ENCODE peak calls at places on chromosomes 5 and 9, in ten cellular contexts. J is HepG2; R is fibroblast of lung; G is lung; F is sigmoid colon; O is mucosa of descending colon; B is epithelial cell of esophagus; K is CD8-positive, alpha-beta T cell; E is type B pancreatic cell; D is foreskin fibroblast. L is an unnamed sample.

GRCh38 chr9:92969516-92970466 is 22.5 kb downstream of the FGD3 start:
- DNase-seq in J (no peak), R (no peak), G (no peak), F (no peak), O (no peak), B (no peak), K (no peak), E (peak; percentile 54), D (no peak), L (no peak)

GRCh38 chr5:54514269-54514668 is 3.3 kb upstream of the SNX18 start:
- DNase-seq in J (peak; percentile 11), R (no peak), G (no peak), F (no peak), O (no peak), B (no peak), K (no peak), E (no peak), D (no peak), L (peak; percentile 34)

GRCh38 chr9:37706290-37706689 is 47.3 kb upstream of the TRMT10B start:
- DNase-seq in J (no peak), R (peak; percentile 2), G (no peak), F (no peak), O (no peak), B (peak; percentile 34), K (no peak), E (no peak), D (no peak), L (no peak)

GRCh38 chr5:59698207-59698606 is 195.3 kb downstream of the PDE4D start:
- DNase-seq in J (no peak), R (peak; percentile 64), G (no peak), F (no peak), O (no peak), B (no peak), K (no peak), E (no peak), D (no peak), L (no peak)

GRCh38 chr9:18126776-18127175 is 347.2 kb upstream of the ADAMTSL1 start:
- DNase-seq in J (no peak), R (no peak), G (no peak), F (no peak), O (no peak), B (no peak), K (no peak), E (no peak), D (no peak), L (no peak)

GRCh38 chr9:121885345-121885901 is 207.7 kb downstream of the TTLL11 start:
- DNase-seq in J (no peak), R (peak; percentile 49), G (no peak), F (no peak), O (no peak), B (no peak), K (no peak), E (no peak), D (no peak), L (no peak)

GRCh38 chr5:54873696-54874095 is 111.7 kb downstream of the ESM1 start:
- DNase-seq in J (no peak), R (no peak), G (no peak), F (no peak), O (no peak), B (no peak), K (no peak), E (no peak), D (no peak), L (no peak)

GRCh38 chr5:76625087-76625860 is 2.1 kb upstream of the F2RL2 start:
- DNase-seq in J (no peak), R (no peak), G (no peak), F (no peak), O (no peak), B (no peak), K (no peak), E (no peak), D (no peak), L (no peak)

GRCh38 chr9:73215249-73215648 is 63.6 kb downstream of the ANXA1 start:
- DNase-seq in J (no peak), R (no peak), G (no peak), F (no peak), O (no peak), B (peak; percentile 17), K (no peak), E (no peak), D (no peak), L (peak; percentile 41)

GRCh38 chr9:73680831-73681230 is 529.2 kb downstream of the ANXA1 start:
- DNase-seq in J (no peak), R (peak; percentile 2), G (no peak), F (no peak), O (no peak), B (no peak), K (no peak), E (no peak), D (no peak), L (no peak)

GRCh38 chr5:173498871-173499470 is 117.5 kb downstream of the BOD1 start:
- DNase-seq in J (peak; percentile 50), R (no peak), G (no peak), F (no peak), O (no peak), B (no peak), K (no peak), E (no peak), D (no peak), L (peak; percentile 44)

GRCh38 chr5:12343543-12343942 is 439.3 kb upstream of the CTNND2 start:
- DNase-seq in J (no peak), R (no peak), G (no peak), F (no peak), O (no peak), B (no peak), K (no peak), E (no peak), D (no peak), L (peak; percentile 4)

GRCh38 chr5:55036477-55036876 is 12.4 kb downstream of the GZMK start:
- DNase-seq in J (no peak), R (peak; percentile 6), G (no peak), F (no peak), O (no peak), B (no peak), K (no peak), E (no peak), D (no peak), L (no peak)

GRCh38 chr9:112366591-112366990 is 13.3 kb upstream of the HSDL2 start:
- DNase-seq in J (peak; percentile 39), R (no peak), G (no peak), F (no peak), O (no peak), B (no peak), K (no peak), E (no peak), D (no peak), L (no peak)

GRCh38 chr9:104831681-104832080 is 67.8 kb downstream of the NIPSNAP3B start:
- DNase-seq in J (no peak), R (no peak), G (no peak), F (no peak), O (no peak), B (peak; percentile 92), K (no peak), E (no peak), D (no peak), L (no peak)

GRCh38 chr9:82513242-82513750 is 524.7 kb downstream of the SPATA31D1 start:
- DNase-seq in J (no peak), R (peak; percentile 74), G (no peak), F (no peak), O (no peak), B (no peak), K (no peak), E (no peak), D (no peak), L (no peak)

DNA sequence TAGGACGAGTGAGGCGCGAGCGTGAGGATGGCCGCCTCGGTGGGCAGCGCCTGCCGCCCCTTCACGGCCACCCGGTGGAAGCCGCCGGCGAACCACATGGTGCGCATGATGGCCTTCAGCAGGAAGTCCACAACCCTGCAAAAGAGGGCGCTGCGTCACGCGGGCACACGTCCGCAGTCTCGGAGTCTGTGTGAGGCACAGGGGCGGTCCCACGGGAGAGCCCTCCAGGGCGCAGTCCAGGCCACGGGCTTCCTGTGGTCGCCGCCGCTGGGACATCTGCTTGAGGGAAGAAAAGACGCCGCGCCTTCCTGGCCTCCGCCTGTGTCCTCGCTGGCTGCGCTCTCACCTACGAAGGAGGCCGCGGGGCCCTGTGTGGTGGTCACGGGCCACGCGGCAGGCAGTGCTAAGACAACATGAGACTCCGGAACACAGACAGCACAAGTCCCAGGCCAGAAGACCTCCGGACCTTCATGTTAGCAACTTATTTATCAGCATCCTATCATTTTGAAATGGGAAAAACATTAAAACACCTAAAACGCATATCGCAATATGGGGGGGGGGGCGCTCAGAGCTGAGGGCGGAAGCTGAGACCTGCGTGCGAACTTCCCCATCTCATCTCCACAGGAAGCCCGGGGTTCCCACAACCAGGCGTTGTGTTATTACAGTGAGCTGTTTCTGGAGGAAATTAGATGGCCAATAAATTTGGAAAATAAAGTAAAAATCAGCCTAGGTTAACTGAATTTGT is 28.8 kb downstream of the LPCAT1 start:
- DNase-seq in J (no peak), R (no peak), G (no peak), F (no peak), O (peak; percentile 88), B (no peak), K (no peak), E (no peak), D (no peak), L (no peak)
- TF ChIP-seq CTCF in J (no peak), R (no peak), G (no peak), F (no peak), O (no peak), B (no peak), K (no peak), E (no peak), D (no peak), L (no peak)

GRCh38 chr9:98207606-98208005 is 15.2 kb upstream of the CORO2A start:
- DNase-seq in J (no peak), R (no peak), G (no peak), F (no peak), O (no peak), B (no peak), K (no peak), E (no peak), D (no peak), L (no peak)
- TF ChIP-seq CTCF in J (peak; percentile 48), R (no peak), G (no peak), F (no peak), O (no peak), B (no peak), K (no peak), E (no peak), D (peak; percentile 27), L (no peak)

GRCh38 chr5:66796306-66797292 is 200.4 kb downstream of the MAST4 start:
- DNase-seq in J (no peak), R (peak; percentile 11), G (no peak), F (no peak), O (no peak), B (peak; percentile 13), K (no peak), E (no peak), D (no peak), L (no peak)
- TF ChIP-seq CTCF in J (no peak), R (peak; percentile 45), G (no peak), F (no peak), O (no peak), B (no peak), K (no peak), E (peak; percentile 49), D (peak; percentile 19), L (peak; percentile 43)

DNA sequence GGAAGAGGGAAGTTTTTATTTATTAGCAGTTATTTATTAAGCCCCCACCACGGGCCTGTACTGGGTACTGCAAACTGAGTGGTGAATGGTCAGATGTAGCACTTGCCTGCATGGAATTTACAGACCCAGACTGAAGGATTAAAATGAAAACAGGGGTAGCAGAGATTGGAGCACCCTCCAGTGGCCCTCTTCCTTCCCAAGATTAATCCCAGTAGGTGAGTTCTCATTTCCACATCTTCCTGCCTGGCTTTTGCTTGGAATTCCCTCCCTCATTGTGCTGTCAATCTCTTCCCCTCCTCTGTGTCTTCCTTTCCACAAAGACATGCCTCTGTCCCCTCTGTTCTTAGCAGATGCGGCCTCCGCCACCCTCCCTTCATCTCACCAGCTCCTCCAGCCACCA is 39.2 kb downstream of the MVB12B start:
- DNase-seq in J (no peak), R (no peak), G (no peak), F (no peak), O (no peak), B (no peak), K (no peak), E (no peak), D (no peak), L (no peak)
- TF ChIP-seq CTCF in J (no peak), R (no peak), G (no peak), F (no peak), O (no peak), B (no peak), K (no peak), E (no peak), D (no peak), L (peak; percentile 27)